ENCODE peak calls at places on chromosomes 11 and 22, in five cellular contexts. M is HepG2, Z is GM23338, G is GM12878, A is H1. E is an unnamed sample. For H3K27me3, the result is how much of the 10 kb centered on the place peaks cover.

GRCh38 chr22:37337204-37337943 is 55.1 kb downstream of the CYTH4 start:
- DNase-seq in A (no peak), G (no peak), Z (no peak), M (no peak), E (no peak)

GRCh38 chr11:32870676-32871075 is 21.9 kb upstream of the QSER1 start:
- DNase-seq in Z (peak), A (no peak), G (no peak), M (no peak), E (peak)

GRCh38 chr11:16897460-16898061 is 116.7 kb downstream of the PLEKHA7 start:
- DNase-seq in M (no peak), G (no peak), A (peak), Z (peak), E (no peak)

GRCh38 chr11:4093519-4094347 is 866 bp upstream of the RRM1 start:
- DNase-seq in G (no peak), A (no peak), M (no peak), Z (no peak), E (peak)

GRCh38 chr11:117823294-117823940 is 1.1 kb downstream of the FXYD2 start:
- DNase-seq in A (no peak), G (no peak), Z (no peak), M (no peak), E (no peak)

GRCh38 chr11:64291746-64292457 is 800 bp downstream of the KCNK4 start:
- DNase-seq in M (no peak), G (no peak), Z (no peak), A (no peak), E (no peak)

GRCh38 chr11:4030197-4030596 is 64.4 kb upstream of the RRM1 start:
- DNase-seq in G (no peak), Z (no peak), M (no peak), A (no peak), E (no peak)

GRCh38 chr22:29204617-29205183 is 996 bp upstream of the EMID1 start:
- DNase-seq in A (no peak), Z (no peak), G (no peak), M (no peak), E (no peak)

GRCh38 chr22:22855617-22856308 is 31.9 kb upstream of the IGLL5 start:
- DNase-seq in M (peak), A (no peak), G (no peak), Z (peak), E (peak)

GRCh38 chr22:23524226-23524625 is 55.9 kb downstream of the IGLL1 start:
- DNase-seq in G (no peak), M (no peak), Z (no peak), A (no peak), E (no peak)

GRCh38 chr22:24964441-24964840 is 11.9 kb downstream of the KIAA1671 start:
- DNase-seq in A (no peak), Z (no peak), G (no peak), M (no peak), E (no peak)

GRCh38 chr11:105156720-105157119 is 17.2 kb upstream of the CARD18 start:
- DNase-seq in A (no peak), G (no peak), Z (no peak), M (no peak), E (no peak)

GRCh38 chr22:31870890-31871289 is 73.4 kb upstream of the YWHAH start:
- DNase-seq in G (no peak), M (no peak), Z (no peak), A (no peak), E (no peak)

GRCh38 chr22:31871475-31871874 is 72.9 kb upstream of the YWHAH start:
- DNase-seq in A (no peak), Z (no peak), M (no peak), G (no peak), E (no peak)

GRCh38 chr22:31876156-31877035 is 67.9 kb upstream of the YWHAH start:
- DNase-seq in M (no peak), G (no peak), A (no peak), Z (no peak), E (no peak)

GRCh38 chr22:31874821-31875220 is 69.5 kb upstream of the YWHAH start:
- DNase-seq in G (no peak), Z (no peak), M (no peak), A (no peak), E (no peak)

DNA sequence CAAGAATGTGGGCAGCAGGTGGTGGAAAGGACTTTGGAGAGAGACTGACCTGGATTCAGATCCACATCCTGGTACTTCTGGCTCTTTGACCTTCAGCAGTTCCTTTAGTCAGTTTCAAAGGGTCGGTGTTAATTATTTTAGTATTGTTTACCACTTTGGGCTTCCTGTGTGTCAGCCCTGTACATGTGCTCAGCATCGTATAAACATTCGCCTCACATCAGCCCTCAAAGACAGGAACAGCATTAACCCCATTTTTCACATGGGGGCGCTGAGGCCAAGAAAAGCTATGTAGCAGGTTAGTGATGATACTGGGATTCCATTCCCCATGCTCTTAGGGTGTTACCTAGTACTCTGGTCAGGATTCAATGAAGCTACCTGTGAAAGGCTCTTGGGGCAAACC is 72.1 kb upstream of the YWHAH start:
- DNase-seq in A (no peak), G (no peak), M (peak), Z (peak), E (peak)
- TF ChIP-seq CTCF in A (peak), G (peak), M (peak), Z (peak), E (peak)

GRCh38 chr22:38950527-38951111 is 6.8 kb upstream of the APOBEC3A start:
- DNase-seq in Z (no peak), G (no peak), M (no peak), A (no peak), E (peak)
- H3K27me3 ChIP-seq in Z (under half), G (under half), M (under half), A (under half), E (under half)

GRCh38 chr11:88158081-88158480 is 17.2 kb downstream of the RAB38 start:
- DNase-seq in A (no peak), M (no peak), Z (no peak), G (no peak), E (no peak)

GRCh38 chr11:88151866-88152265 is 23.4 kb downstream of the RAB38 start:
- DNase-seq in A (no peak), M (no peak), Z (no peak), G (no peak), E (no peak)

GRCh38 chr11:88157401-88157800 is 17.8 kb downstream of the RAB38 start:
- DNase-seq in G (no peak), A (no peak), Z (no peak), M (no peak), E (no peak)

GRCh38 chr11:88152381-88152780 is 22.9 kb downstream of the RAB38 start:
- DNase-seq in Z (no peak), G (no peak), M (no peak), A (no peak), E (no peak)
- TF ChIP-seq CREB1 in Z (no peak), G (no peak), M (no peak), A (no peak), E (no peak)

DNA sequence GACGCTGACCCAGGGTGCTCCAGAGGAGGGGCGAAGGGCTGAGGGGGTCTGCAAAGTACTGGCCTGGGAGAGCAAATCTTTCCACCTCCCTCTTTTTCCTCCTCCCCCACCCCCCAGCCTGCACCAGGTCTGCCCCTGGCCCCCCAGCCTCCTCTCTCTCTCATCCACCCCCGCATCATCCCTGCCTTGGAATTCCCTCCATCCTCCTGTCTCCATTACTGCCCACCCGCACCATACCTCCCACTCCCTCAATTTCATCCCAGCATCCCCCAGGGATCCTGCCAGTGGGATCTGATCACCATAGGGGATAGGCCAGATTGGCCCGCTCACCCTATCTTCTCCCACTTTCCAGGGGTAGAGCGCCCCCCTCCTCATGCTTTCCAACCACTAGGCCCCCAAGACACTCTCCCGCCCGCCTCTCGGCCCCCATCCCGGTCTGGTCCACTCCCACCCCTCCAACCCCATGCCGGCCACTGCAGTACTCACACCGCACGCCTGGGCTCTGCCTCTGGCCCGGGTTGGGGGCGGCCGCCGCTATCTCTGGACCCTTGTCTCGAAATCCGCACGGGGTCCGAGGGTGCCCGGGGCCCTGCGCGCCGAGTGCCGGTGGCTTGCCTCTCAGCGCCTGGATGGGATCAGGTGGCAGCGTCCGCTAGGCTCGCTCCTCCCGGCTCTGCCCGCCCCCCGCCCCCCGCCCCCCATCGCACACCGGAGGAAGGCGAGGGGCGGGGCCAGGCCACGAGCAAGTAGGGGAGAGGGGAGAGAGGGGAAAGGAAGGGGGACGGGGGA is at the start of gene GAL3ST3:
- DNase-seq in M (no peak), G (no peak), Z (peak), A (no peak), E (no peak)
- TF ChIP-seq CTCF in M (no peak), G (no peak), Z (no peak), A (no peak), E (no peak)

GRCh38 chr11:45278721-45279120 is 7.4 kb downstream of the SYT13 start:
- DNase-seq in G (no peak), M (no peak), Z (no peak), A (no peak), E (no peak)
- H3K27me3 ChIP-seq in G (under half), M (under half), Z (under half), A (under half), E (under half)

GRCh38 chr11:75031771-75032549 is 43.2 kb downstream of the NEU3 start:
- DNase-seq in G (no peak), Z (peak), A (peak), M (peak), E (peak)

GRCh38 chr11:75033916-75034315 is 45.2 kb downstream of the NEU3 start:
- DNase-seq in G (no peak), M (no peak), Z (no peak), A (no peak), E (no peak)

GRCh38 chr11:75029836-75030631 is 41.3 kb downstream of the NEU3 start:
- DNase-seq in Z (no peak), G (no peak), A (no peak), M (no peak), E (peak)

GRCh38 chr11:75032550-75032935 is 43.8 kb downstream of the NEU3 start:
- DNase-seq in M (no peak), Z (no peak), G (no peak), A (no peak), E (no peak)

DNA sequence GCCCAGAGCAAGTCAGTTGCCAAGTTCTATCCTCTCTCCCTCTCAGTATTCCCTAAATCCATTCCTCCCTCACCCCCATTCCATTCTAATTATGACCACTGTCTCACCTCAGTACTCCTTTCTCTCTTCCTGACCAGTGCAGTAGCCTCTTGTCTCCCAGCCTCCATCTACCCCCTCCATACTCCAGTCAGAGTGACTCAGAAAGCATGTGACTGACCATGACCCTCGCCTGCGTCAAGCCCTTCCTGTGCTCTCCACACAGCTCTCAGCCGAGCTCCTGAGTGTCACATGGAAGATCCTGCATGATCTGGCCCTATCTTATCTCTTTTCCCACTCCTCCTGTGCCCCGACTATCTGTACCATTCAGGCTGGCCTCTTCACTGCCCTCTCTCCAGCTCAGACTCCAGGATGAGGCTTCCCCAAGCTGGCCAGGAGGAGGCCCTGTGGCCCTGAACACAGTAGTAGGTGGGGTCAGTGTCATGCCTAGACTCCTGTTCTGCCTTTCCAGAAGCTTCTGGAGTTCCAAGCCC is 42.6 kb downstream of the NEU3 start:
- DNase-seq in G (no peak), M (peak), A (no peak), Z (no peak), E (peak)
- TF ChIP-seq CREB1 in G (no peak), M (no peak), A (no peak), Z (no peak), E (peak)

DNA sequence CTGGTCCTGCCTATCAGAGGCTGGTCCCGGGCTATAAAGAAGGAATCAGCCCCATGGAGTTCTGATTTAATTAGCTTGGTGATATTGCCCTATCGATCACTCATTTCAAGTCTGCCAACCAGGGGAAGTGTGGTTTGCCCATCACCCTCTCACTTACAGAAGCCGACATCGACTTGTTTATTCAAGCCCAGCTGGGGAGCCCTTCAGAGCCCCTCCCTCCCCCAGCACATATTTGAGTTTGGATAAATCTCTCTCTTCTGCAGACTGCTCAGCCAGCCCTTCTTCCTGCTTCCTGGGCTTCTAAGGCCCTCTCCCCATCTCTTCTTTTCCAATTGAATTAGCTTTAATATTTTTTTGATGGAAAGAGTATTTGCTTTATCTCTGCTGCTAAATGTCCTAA is 299.0 kb downstream of the MIAT start:
- DNase-seq in Z (peak), G (no peak), M (no peak), A (no peak), E (no peak)
- TF ChIP-seq CTCF in Z (no peak), G (no peak), M (no peak), A (no peak), E (no peak)

GRCh38 chr22:46077669-46078099 is 72.6 kb upstream of the PPARA start:
- DNase-seq in A (no peak), Z (no peak), G (no peak), M (no peak), E (no peak)

GRCh38 chr22:46079861-46080821 is 70.2 kb upstream of the PPARA start:
- DNase-seq in Z (no peak), M (no peak), A (no peak), G (no peak), E (no peak)

GRCh38 chr22:46081036-46081830 is 69.1 kb upstream of the PPARA start:
- DNase-seq in M (no peak), A (no peak), Z (no peak), G (no peak), E (no peak)

GRCh38 chr22:46078241-46079092 is 71.9 kb upstream of the PPARA start:
- DNase-seq in A (no peak), Z (peak), M (no peak), G (no peak), E (no peak)

GRCh38 chr22:46079093-46079860 is 71.0 kb upstream of the PPARA start:
- DNase-seq in Z (no peak), M (no peak), G (no peak), A (no peak), E (no peak)
- H3K27me3 ChIP-seq in Z (under half), M (under half), G (under half), A (under half), E (under half)

E was measured in K562.